ENCODE peak calls at places on chromosome 13, in six cellular contexts. U is PC-9; A is CD4-positive, CD25-positive, alpha-beta regulatory T cell; Y is Peyer's patch; X is stomach; H is uterus. G is an unnamed sample. For H3K36me3, the result is how much of the 10 kb centered on the place peaks cover.

GRCh38 chr13:100100115-100100879 is 11.4 kb downstream of the PCCA start:
- DNase-seq in U (no peak), A (no peak), Y (no peak), X (peak), H (peak), G (peak)

GRCh38 chr13:47933688-47934011 is 67.4 kb downstream of the SUCLA2 start:
- DNase-seq in U (no peak), A (no peak), Y (no peak), X (no peak), H (no peak), G (no peak)

GRCh38 chr13:75740008-75740407 is 103.9 kb downstream of the LMO7 start:
- DNase-seq in U (no peak), A (no peak), Y (no peak), X (no peak), H (no peak), G (no peak)

GRCh38 chr13:79647518-79647917 is 166.6 kb downstream of the NDFIP2 start:
- DNase-seq in U (no peak), A (no peak), Y (no peak), X (no peak), H (no peak), G (peak)

GRCh38 chr13:40613192-40613818 is 53.1 kb downstream of the FOXO1 start:
- DNase-seq in U (no peak), A (peak), Y (peak), X (peak), H (peak), G (no peak)

GRCh38 chr13:100957741-100958140 is 283.1 kb upstream of the TMTC4 start:
- DNase-seq in U (no peak), A (no peak), Y (no peak), X (no peak), H (no peak), G (no peak)

GRCh38 chr13:41720839-41721561 is 239.9 kb downstream of the VWA8 start:
- DNase-seq in U (peak), A (no peak), Y (no peak), X (no peak), H (no peak), G (no peak)

GRCh38 chr13:108915095-108915633 is 285.8 kb downstream of the MYO16 start:
- DNase-seq in U (peak), A (no peak), Y (no peak), X (no peak), H (no peak), G (no peak)

GRCh38 chr13:99740261-99740979 is 231.1 kb downstream of the ZIC5 start:
- DNase-seq in U (no peak), A (no peak), Y (no peak), X (no peak), H (no peak), G (no peak)

GRCh38 chr13:30388401-30389283 is 33.7 kb upstream of the UBE2L5 start:
- DNase-seq in U (no peak), A (no peak), Y (no peak), X (no peak), H (peak), G (no peak)

GRCh38 chr13:75368167-75368566 is 113.8 kb downstream of the TBC1D4 start:
- DNase-seq in U (no peak), A (no peak), Y (no peak), X (no peak), H (peak), G (peak)

DNA sequence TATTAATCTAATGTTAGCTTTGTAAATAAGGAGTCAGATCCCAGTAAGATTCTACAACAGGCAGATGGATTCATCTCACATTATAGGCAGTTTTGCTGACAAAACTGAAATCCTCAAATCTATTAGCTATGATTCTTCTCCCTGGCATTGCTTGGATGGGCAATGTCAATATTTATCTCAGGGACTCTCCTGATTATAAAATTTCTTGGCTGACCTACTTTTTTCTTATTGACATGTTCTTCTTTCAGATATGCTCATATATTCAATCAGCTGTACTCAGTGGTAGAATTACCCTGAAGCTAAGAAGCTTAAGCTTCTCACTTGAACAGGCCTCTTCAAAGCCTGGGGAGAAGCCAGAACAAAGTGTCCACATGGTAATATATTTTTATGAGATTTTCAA is 513.6 kb downstream of the PCDH9 start:
- DNase-seq in U (no peak), A (no peak), Y (no peak), X (no peak), H (no peak), G (no peak)
- H3K36me3 ChIP-seq in U (under half), A (under half), Y (under half), X (under half), H (under half), G (under half)

GRCh38 chr13:113050856-113051431 is 54.6 kb upstream of the F7 start:
- DNase-seq in U (no peak), A (no peak), Y (no peak), X (no peak), H (no peak), G (no peak)

GRCh38 chr13:113048766-113049165 is 56.8 kb upstream of the F7 start:
- DNase-seq in U (no peak), A (no peak), Y (no peak), X (no peak), H (no peak), G (no peak)

GRCh38 chr13:113047587-113047986 is 58.0 kb upstream of the F7 start:
- DNase-seq in U (no peak), A (no peak), Y (no peak), X (no peak), H (no peak), G (no peak)

GRCh38 chr13:113049981-113050380 is 55.6 kb upstream of the F7 start:
- DNase-seq in U (no peak), A (no peak), Y (no peak), X (no peak), H (no peak), G (no peak)

DNA sequence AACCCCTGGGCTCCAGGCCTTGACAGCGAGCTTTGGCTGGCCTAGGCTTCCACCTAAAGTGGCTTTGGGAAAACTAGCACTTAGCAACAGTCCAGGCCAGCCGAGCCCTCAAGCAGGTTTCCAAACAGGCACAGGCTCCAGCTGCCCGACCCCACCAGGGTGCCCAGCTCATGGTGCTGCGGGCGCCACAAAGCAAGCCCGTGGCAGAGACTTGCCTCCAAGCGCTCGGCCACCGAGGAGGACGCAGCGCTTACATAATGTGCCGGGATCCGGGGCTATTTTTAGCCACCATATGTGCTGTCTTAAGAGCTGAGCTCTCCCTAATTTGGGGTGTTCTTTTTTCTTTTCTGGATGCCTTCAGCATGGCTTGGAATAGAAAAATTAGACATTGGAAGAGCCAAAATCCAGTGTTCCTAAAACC is 56.1 kb upstream of the F7 start:
- DNase-seq in U (no peak), A (no peak), Y (no peak), X (no peak), H (no peak), G (no peak)
- H3K36me3 ChIP-seq in U (under half), A (under half), Y (under half), X (under half), H (under half), G (under half)

GRCh38 chr13:52461265-52461664 is 6.0 kb downstream of the CKAP2 start:
- DNase-seq in U (no peak), A (no peak), Y (no peak), X (no peak), H (no peak), G (no peak)
- H3K36me3 ChIP-seq in U (under half), A (under half), Y (under half), X (under half), H (under half), G (under half)

DNA sequence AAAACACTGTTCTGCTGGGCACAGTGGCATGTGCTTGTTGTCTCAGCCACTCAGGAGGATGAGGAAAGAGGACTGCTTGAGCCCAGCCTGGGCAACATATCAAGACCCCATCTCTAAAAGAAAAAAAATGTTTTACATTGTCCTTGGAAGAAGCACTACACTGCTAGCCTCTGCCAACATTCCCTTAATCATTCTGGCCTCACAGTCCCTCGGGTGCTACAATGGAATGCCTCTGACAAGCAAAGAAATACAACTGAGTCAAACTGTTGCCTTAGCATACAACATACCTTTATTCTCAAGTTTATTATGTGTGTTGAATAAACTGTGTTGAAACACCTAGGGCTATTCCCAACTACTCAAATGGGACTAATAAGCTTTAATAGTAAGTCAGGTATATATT is 56.1 kb downstream of the PSPC1 start:
- DNase-seq in U (no peak), A (no peak), Y (no peak), X (no peak), H (no peak), G (no peak)
- H3K36me3 ChIP-seq in U (half or more), A (half or more), Y (under half), X (half or more), H (under half), G (under half)

GRCh38 chr13:77265336-77265735 is 61.6 kb downstream of the MYCBP2 start:
- DNase-seq in U (no peak), A (no peak), Y (no peak), X (no peak), H (no peak), G (no peak)

GRCh38 chr13:77262198-77262597 is 64.7 kb downstream of the MYCBP2 start:
- DNase-seq in U (no peak), A (no peak), Y (no peak), X (no peak), H (no peak), G (no peak)

DNA sequence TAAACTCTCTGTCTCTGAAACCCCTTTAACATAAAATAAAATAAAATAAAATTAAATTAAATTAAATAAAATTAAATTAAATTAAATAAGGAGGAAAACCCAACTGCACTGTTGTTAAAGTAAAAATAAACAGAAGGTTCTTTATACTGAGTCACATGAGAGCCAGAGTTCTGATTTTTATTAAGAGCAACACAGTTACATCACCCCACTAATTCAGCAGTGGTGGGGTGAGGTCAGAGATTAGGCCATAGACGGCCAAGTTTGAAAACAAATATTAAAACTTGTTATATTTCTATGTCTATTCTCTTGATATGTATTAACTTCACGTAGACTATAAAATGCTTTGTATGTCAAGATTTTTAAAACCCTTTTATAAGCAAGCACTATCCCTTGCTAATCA is 59.5 kb downstream of the MYCBP2 start:
- DNase-seq in U (no peak), A (no peak), Y (no peak), X (no peak), H (no peak), G (no peak)
- H3K36me3 ChIP-seq in U (under half), A (half or more), Y (under half), X (half or more), H (under half), G (under half)

G was measured in kidney epithelial cell.